ENCODE peak calls at places on chromosomes 3 and 15, in ten cellular contexts. One of them, this sample, is unnamed.

GRCh38 chr15:42107483-42107882 is 13.1 kb upstream of the PLA2G4D start:
- DNase-seq in transverse colon: peak
- DNase-seq in prostate gland: peak
- DNase-seq in GM23338: no peak
- DNase-seq in stomach: peak
- DNase-seq in sigmoid colon: no peak
- DNase-seq in HCT116: no peak
- DNase-seq in suprapubic skin: no peak
- DNase-seq in upper lobe of left lung: no peak
- DNase-seq in SK-N-SH: no peak
- DNase-seq in this sample: no peak

GRCh38 chr3:182484682-182485081 is 308.6 kb upstream of the ATP11B start:
- DNase-seq in suprapubic skin: no peak
- DNase-seq in transverse colon: no peak
- DNase-seq in SK-N-SH: no peak
- DNase-seq in GM23338: peak
- DNase-seq in upper lobe of left lung: no peak
- DNase-seq in sigmoid colon: no peak
- DNase-seq in prostate gland: no peak
- DNase-seq in HCT116: no peak
- DNase-seq in stomach: no peak
- DNase-seq in this sample: no peak

GRCh38 chr15:77021803-77022381 is 27.0 kb downstream of the PSTPIP1 start:
- DNase-seq in transverse colon: no peak
- DNase-seq in prostate gland: no peak
- DNase-seq in sigmoid colon: no peak
- DNase-seq in HCT116: no peak
- DNase-seq in GM23338: no peak
- DNase-seq in stomach: no peak
- DNase-seq in upper lobe of left lung: no peak
- DNase-seq in SK-N-SH: no peak
- DNase-seq in suprapubic skin: no peak
- DNase-seq in this sample: no peak

GRCh38 chr3:160616721-160617120 is 51.4 kb upstream of the KPNA4 start:
- DNase-seq in upper lobe of left lung: no peak
- DNase-seq in GM23338: no peak
- DNase-seq in HCT116: no peak
- DNase-seq in transverse colon: no peak
- DNase-seq in suprapubic skin: no peak
- DNase-seq in sigmoid colon: no peak
- DNase-seq in prostate gland: no peak
- DNase-seq in SK-N-SH: no peak
- DNase-seq in stomach: no peak
- DNase-seq in this sample: no peak

GRCh38 chr3:143001034-143001368 is 369 bp upstream of the U2SURP start:
- DNase-seq in prostate gland: no peak
- DNase-seq in stomach: no peak
- DNase-seq in suprapubic skin: no peak
- DNase-seq in SK-N-SH: no peak
- DNase-seq in HCT116: no peak
- DNase-seq in GM23338: no peak
- DNase-seq in transverse colon: no peak
- DNase-seq in upper lobe of left lung: no peak
- DNase-seq in sigmoid colon: no peak
- DNase-seq in this sample: no peak

GRCh38 chr15:63380828-63381282 is 791 bp downstream of the CA12 start:
- DNase-seq in stomach: no peak
- DNase-seq in sigmoid colon: no peak
- DNase-seq in upper lobe of left lung: no peak
- DNase-seq in prostate gland: no peak
- DNase-seq in GM23338: no peak
- DNase-seq in transverse colon: no peak
- DNase-seq in HCT116: no peak
- DNase-seq in SK-N-SH: no peak
- DNase-seq in suprapubic skin: no peak
- DNase-seq in this sample: no peak

GRCh38 chr3:140720242-140720641 is 42.4 kb downstream of the TRIM42 start:
- DNase-seq in prostate gland: peak
- DNase-seq in transverse colon: no peak
- DNase-seq in GM23338: no peak
- DNase-seq in SK-N-SH: no peak
- DNase-seq in HCT116: no peak
- DNase-seq in sigmoid colon: no peak
- DNase-seq in suprapubic skin: no peak
- DNase-seq in stomach: no peak
- DNase-seq in upper lobe of left lung: no peak
- DNase-seq in this sample: peak

GRCh38 chr3:143119974-143120715 is 574 bp downstream of the CHST2 start:
- DNase-seq in sigmoid colon: no peak
- DNase-seq in HCT116: no peak
- DNase-seq in transverse colon: peak
- DNase-seq in GM23338: peak
- DNase-seq in stomach: no peak
- DNase-seq in SK-N-SH: peak
- DNase-seq in upper lobe of left lung: peak
- DNase-seq in suprapubic skin: peak
- DNase-seq in prostate gland: no peak
- DNase-seq in this sample: no peak

GRCh38 chr3:160049570-160049969 is 60.9 kb downstream of the IL12A start:
- DNase-seq in stomach: no peak
- DNase-seq in sigmoid colon: no peak
- DNase-seq in transverse colon: no peak
- DNase-seq in suprapubic skin: no peak
- DNase-seq in GM23338: no peak
- DNase-seq in HCT116: no peak
- DNase-seq in SK-N-SH: peak
- DNase-seq in prostate gland: no peak
- DNase-seq in upper lobe of left lung: no peak
- DNase-seq in this sample: no peak

GRCh38 chr3:46027736-46028397 is 584 bp upstream of the XCR1 start:
- DNase-seq in HCT116: peak
- DNase-seq in prostate gland: no peak
- DNase-seq in upper lobe of left lung: no peak
- DNase-seq in GM23338: peak
- DNase-seq in SK-N-SH: no peak
- DNase-seq in stomach: no peak
- DNase-seq in sigmoid colon: no peak
- DNase-seq in transverse colon: no peak
- DNase-seq in suprapubic skin: no peak
- DNase-seq in this sample: no peak

GRCh38 chr3:42036483-42036823 is 54.7 kb upstream of the TRAK1 start:
- DNase-seq in suprapubic skin: no peak
- DNase-seq in sigmoid colon: peak
- DNase-seq in HCT116: no peak
- DNase-seq in stomach: no peak
- DNase-seq in upper lobe of left lung: no peak
- DNase-seq in transverse colon: no peak
- DNase-seq in prostate gland: no peak
- DNase-seq in SK-N-SH: peak
- DNase-seq in GM23338: no peak
- DNase-seq in this sample: no peak
- TF ChIP-seq POLR2AphosphoS5 in suprapubic skin: no peak
- TF ChIP-seq POLR2AphosphoS5 in sigmoid colon: peak
- TF ChIP-seq POLR2AphosphoS5 in HCT116: no peak
- TF ChIP-seq POLR2AphosphoS5 in stomach: peak
- TF ChIP-seq POLR2AphosphoS5 in upper lobe of left lung: peak
- TF ChIP-seq POLR2AphosphoS5 in transverse colon: peak
- TF ChIP-seq POLR2AphosphoS5 in prostate gland: peak
- TF ChIP-seq POLR2AphosphoS5 in SK-N-SH: peak
- TF ChIP-seq POLR2AphosphoS5 in GM23338: no peak
- TF ChIP-seq POLR2AphosphoS5 in this sample: peak

DNA sequence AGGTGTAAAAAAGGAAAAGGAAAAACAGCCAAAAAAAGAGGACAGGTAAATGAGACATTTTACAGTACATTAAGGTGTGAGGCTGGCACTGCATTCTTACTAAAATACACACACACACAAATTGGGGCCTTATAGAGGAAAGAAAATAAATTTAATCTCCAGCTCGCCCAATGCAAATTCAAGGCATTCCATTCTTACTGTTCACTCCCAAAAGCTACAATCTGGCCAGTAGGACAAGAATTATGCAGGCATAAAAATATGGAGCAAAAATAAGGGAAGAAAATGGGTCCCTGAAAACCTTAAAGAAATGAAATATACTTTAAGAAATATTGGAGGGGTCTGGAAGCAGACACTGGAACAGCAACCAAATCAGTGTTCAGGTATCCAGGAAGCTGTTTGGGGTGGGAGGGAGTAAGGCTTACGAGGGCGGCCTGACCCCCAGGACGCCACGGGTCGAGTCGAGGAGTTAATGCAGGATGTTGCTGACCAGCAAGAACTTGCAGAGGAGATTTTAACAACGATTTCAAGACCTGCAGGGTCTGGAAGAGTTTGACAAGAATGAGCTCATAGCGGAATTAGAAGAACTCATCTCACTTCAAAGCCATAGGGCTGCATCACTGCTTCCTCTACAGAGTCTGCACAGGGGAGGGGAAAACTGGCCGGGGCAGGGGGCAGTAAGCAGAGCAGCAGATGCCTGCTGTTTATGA is 245.5 kb downstream of the TBL1XR1 start:
- DNase-seq in prostate gland: no peak
- DNase-seq in SK-N-SH: no peak
- DNase-seq in sigmoid colon: no peak
- DNase-seq in HCT116: no peak
- DNase-seq in transverse colon: no peak
- DNase-seq in suprapubic skin: no peak
- DNase-seq in stomach: no peak
- DNase-seq in GM23338: no peak
- DNase-seq in upper lobe of left lung: peak
- DNase-seq in this sample: no peak
- H3K27ac ChIP-seq in prostate gland: no peak
- H3K27ac ChIP-seq in SK-N-SH: no peak
- H3K27ac ChIP-seq in sigmoid colon: no peak
- H3K27ac ChIP-seq in HCT116: no peak
- H3K27ac ChIP-seq in transverse colon: no peak
- H3K27ac ChIP-seq in suprapubic skin: no peak
- H3K27ac ChIP-seq in stomach: no peak
- H3K27ac ChIP-seq in GM23338: no peak
- H3K27ac ChIP-seq in upper lobe of left lung: no peak
- H3K27ac ChIP-seq in this sample: no peak

GRCh38 chr3:48125026-48125704 is 63.1 kb downstream of the CDC25A start:
- DNase-seq in upper lobe of left lung: no peak
- DNase-seq in transverse colon: no peak
- DNase-seq in sigmoid colon: no peak
- DNase-seq in suprapubic skin: peak
- DNase-seq in GM23338: peak
- DNase-seq in stomach: no peak
- DNase-seq in HCT116: no peak
- DNase-seq in prostate gland: no peak
- DNase-seq in SK-N-SH: no peak
- DNase-seq in this sample: no peak

GRCh38 chr3:48125886-48126622 is 62.2 kb downstream of the CDC25A start:
- DNase-seq in stomach: no peak
- DNase-seq in upper lobe of left lung: no peak
- DNase-seq in HCT116: no peak
- DNase-seq in suprapubic skin: no peak
- DNase-seq in GM23338: no peak
- DNase-seq in SK-N-SH: no peak
- DNase-seq in prostate gland: no peak
- DNase-seq in transverse colon: no peak
- DNase-seq in sigmoid colon: no peak
- DNase-seq in this sample: no peak

GRCh38 chr3:48128779-48129178 is 59.4 kb downstream of the CDC25A start:
- DNase-seq in HCT116: no peak
- DNase-seq in SK-N-SH: no peak
- DNase-seq in stomach: no peak
- DNase-seq in GM23338: no peak
- DNase-seq in sigmoid colon: no peak
- DNase-seq in upper lobe of left lung: no peak
- DNase-seq in transverse colon: no peak
- DNase-seq in suprapubic skin: no peak
- DNase-seq in prostate gland: no peak
- DNase-seq in this sample: no peak

GRCh38 chr3:48129921-48130320 is 58.3 kb downstream of the CDC25A start:
- DNase-seq in upper lobe of left lung: no peak
- DNase-seq in HCT116: no peak
- DNase-seq in sigmoid colon: no peak
- DNase-seq in stomach: no peak
- DNase-seq in prostate gland: no peak
- DNase-seq in SK-N-SH: no peak
- DNase-seq in suprapubic skin: no peak
- DNase-seq in transverse colon: no peak
- DNase-seq in GM23338: no peak
- DNase-seq in this sample: no peak

GRCh38 chr3:48130321-48130881 is 57.8 kb downstream of the CDC25A start:
- DNase-seq in SK-N-SH: no peak
- DNase-seq in GM23338: no peak
- DNase-seq in sigmoid colon: peak
- DNase-seq in HCT116: no peak
- DNase-seq in transverse colon: peak
- DNase-seq in suprapubic skin: peak
- DNase-seq in prostate gland: no peak
- DNase-seq in stomach: peak
- DNase-seq in upper lobe of left lung: peak
- DNase-seq in this sample: peak
- TF ChIP-seq POLR2AphosphoS5 in SK-N-SH: no peak
- TF ChIP-seq POLR2AphosphoS5 in GM23338: no peak
- TF ChIP-seq POLR2AphosphoS5 in sigmoid colon: peak
- TF ChIP-seq POLR2AphosphoS5 in HCT116: no peak
- TF ChIP-seq POLR2AphosphoS5 in transverse colon: no peak
- TF ChIP-seq POLR2AphosphoS5 in suprapubic skin: no peak
- TF ChIP-seq POLR2AphosphoS5 in prostate gland: no peak
- TF ChIP-seq POLR2AphosphoS5 in stomach: no peak
- TF ChIP-seq POLR2AphosphoS5 in upper lobe of left lung: peak
- TF ChIP-seq POLR2AphosphoS5 in this sample: peak

GRCh38 chr3:31793040-31793439 is 188.0 kb downstream of the OSBPL10 start:
- DNase-seq in upper lobe of left lung: no peak
- DNase-seq in suprapubic skin: no peak
- DNase-seq in HCT116: no peak
- DNase-seq in stomach: no peak
- DNase-seq in sigmoid colon: no peak
- DNase-seq in prostate gland: no peak
- DNase-seq in transverse colon: no peak
- DNase-seq in GM23338: no peak
- DNase-seq in SK-N-SH: peak
- DNase-seq in this sample: no peak

GRCh38 chr3:31789429-31789828 is 191.6 kb downstream of the OSBPL10 start:
- DNase-seq in suprapubic skin: no peak
- DNase-seq in sigmoid colon: no peak
- DNase-seq in GM23338: no peak
- DNase-seq in stomach: no peak
- DNase-seq in prostate gland: no peak
- DNase-seq in SK-N-SH: no peak
- DNase-seq in upper lobe of left lung: no peak
- DNase-seq in transverse colon: no peak
- DNase-seq in HCT116: no peak
- DNase-seq in this sample: no peak

GRCh38 chr3:31793821-31794220 is 187.2 kb downstream of the OSBPL10 start:
- DNase-seq in transverse colon: no peak
- DNase-seq in suprapubic skin: no peak
- DNase-seq in HCT116: no peak
- DNase-seq in prostate gland: no peak
- DNase-seq in sigmoid colon: no peak
- DNase-seq in SK-N-SH: no peak
- DNase-seq in GM23338: no peak
- DNase-seq in upper lobe of left lung: no peak
- DNase-seq in stomach: no peak
- DNase-seq in this sample: no peak

GRCh38 chr3:31785734-31786133 is 195.3 kb downstream of the OSBPL10 start:
- DNase-seq in suprapubic skin: no peak
- DNase-seq in stomach: no peak
- DNase-seq in sigmoid colon: no peak
- DNase-seq in transverse colon: no peak
- DNase-seq in GM23338: no peak
- DNase-seq in upper lobe of left lung: no peak
- DNase-seq in SK-N-SH: no peak
- DNase-seq in HCT116: no peak
- DNase-seq in prostate gland: no peak
- DNase-seq in this sample: no peak

GRCh38 chr3:31790516-31791148 is 190.4 kb downstream of the OSBPL10 start:
- DNase-seq in suprapubic skin: no peak
- DNase-seq in prostate gland: no peak
- DNase-seq in sigmoid colon: no peak
- DNase-seq in HCT116: no peak
- DNase-seq in transverse colon: no peak
- DNase-seq in SK-N-SH: no peak
- DNase-seq in stomach: no peak
- DNase-seq in GM23338: no peak
- DNase-seq in upper lobe of left lung: no peak
- DNase-seq in this sample: no peak
- H3K27ac ChIP-seq in suprapubic skin: no peak
- H3K27ac ChIP-seq in prostate gland: no peak
- H3K27ac ChIP-seq in sigmoid colon: no peak
- H3K27ac ChIP-seq in HCT116: no peak
- H3K27ac ChIP-seq in transverse colon: no peak
- H3K27ac ChIP-seq in SK-N-SH: no peak
- H3K27ac ChIP-seq in stomach: no peak
- H3K27ac ChIP-seq in GM23338: no peak
- H3K27ac ChIP-seq in upper lobe of left lung: no peak
- H3K27ac ChIP-seq in this sample: no peak

This sample was measured in breast epithelium.